ENCODE peak calls at places on chromosomes 6 and 20, in nine cellular contexts. I is Calu3; P is brain microvascular endothelial cell; H is CD4-positive, alpha-beta T cell; F is cardiac fibroblast; S is omental fat pad; Z is adrenal gland; X is body of pancreas; U is pancreas. O is an unnamed sample.

GRCh38 chr20:38932457-38933120 is 6.4 kb downstream of the FAM83D start:
- DNase-seq in I (no peak), P (peak), H (no peak), F (peak), S (no peak), Z (no peak), X (no peak), U (no peak), O (no peak)

GRCh38 chr6:29653452-29654038 is 3.3 kb upstream of the MOG start:
- DNase-seq in I (peak), P (peak), H (no peak), F (peak), S (no peak), Z (peak), X (peak), U (peak), O (peak)

GRCh38 chr6:83231146-83231545 is 38.0 kb downstream of the RWDD2A start:
- DNase-seq in I (no peak), P (peak), H (no peak), F (peak), S (no peak), Z (no peak), X (no peak), U (no peak), O (no peak)

GRCh38 chr6:90288404-90288803 is 8.2 kb downstream of the BACH2 start:
- DNase-seq in I (no peak), P (peak), H (no peak), F (no peak), S (no peak), Z (no peak), X (no peak), U (no peak), O (no peak)

GRCh38 chr6:144266091-144266649 is 19.0 kb upstream of the UTRN start:
- DNase-seq in I (peak), P (peak), H (no peak), F (peak), S (no peak), Z (peak), X (peak), U (peak), O (no peak)

GRCh38 chr6:87900160-87900698 is 147.4 kb upstream of the SPACA1 start:
- DNase-seq in I (no peak), P (no peak), H (no peak), F (no peak), S (no peak), Z (no peak), X (no peak), U (no peak), O (no peak)

GRCh38 chr6:33198159-33198852 is 2.2 kb downstream of the RXRB start:
- DNase-seq in I (no peak), P (no peak), H (no peak), F (no peak), S (no peak), Z (no peak), X (no peak), U (no peak), O (no peak)

GRCh38 chr6:17580518-17581048 is 19.5 kb upstream of the FAM8A1 start:
- DNase-seq in I (peak), P (peak), H (peak), F (peak), S (no peak), Z (peak), X (peak), U (peak), O (peak)

GRCh38 chr6:34791164-34791841 is 580 bp upstream of the BLTP3A start:
- DNase-seq in I (peak), P (no peak), H (peak), F (peak), S (no peak), Z (peak), X (peak), U (peak), O (no peak)

GRCh38 chr6:168188974-168189678 is 110.1 kb upstream of the FRMD1 start:
- DNase-seq in I (no peak), P (no peak), H (no peak), F (no peak), S (no peak), Z (peak), X (no peak), U (no peak), O (no peak)

GRCh38 chr6:74277749-74278148 is 581.7 kb downstream of the CD109 start:
- DNase-seq in I (peak), P (peak), H (no peak), F (peak), S (no peak), Z (no peak), X (no peak), U (no peak), O (no peak)

GRCh38 chr20:4029505-4030467 is 14.4 kb upstream of the RNF24 start:
- DNase-seq in I (no peak), P (no peak), H (no peak), F (no peak), S (no peak), Z (no peak), X (no peak), U (no peak), O (no peak)

GRCh38 chr6:95232477-95232876 is 344.9 kb upstream of the MANEA start:
- DNase-seq in I (no peak), P (no peak), H (no peak), F (peak), S (no peak), Z (no peak), X (no peak), U (no peak), O (no peak)

GRCh38 chr6:21479140-21479539 is 114.4 kb upstream of the SOX4 start:
- DNase-seq in I (no peak), P (peak), H (no peak), F (peak), S (no peak), Z (peak), X (peak), U (peak), O (no peak)

GRCh38 chr6:88183503-88183902 is 17.4 kb upstream of the CNR1 start:
- DNase-seq in I (no peak), P (no peak), H (no peak), F (no peak), S (no peak), Z (no peak), X (no peak), U (no peak), O (no peak)

DNA sequence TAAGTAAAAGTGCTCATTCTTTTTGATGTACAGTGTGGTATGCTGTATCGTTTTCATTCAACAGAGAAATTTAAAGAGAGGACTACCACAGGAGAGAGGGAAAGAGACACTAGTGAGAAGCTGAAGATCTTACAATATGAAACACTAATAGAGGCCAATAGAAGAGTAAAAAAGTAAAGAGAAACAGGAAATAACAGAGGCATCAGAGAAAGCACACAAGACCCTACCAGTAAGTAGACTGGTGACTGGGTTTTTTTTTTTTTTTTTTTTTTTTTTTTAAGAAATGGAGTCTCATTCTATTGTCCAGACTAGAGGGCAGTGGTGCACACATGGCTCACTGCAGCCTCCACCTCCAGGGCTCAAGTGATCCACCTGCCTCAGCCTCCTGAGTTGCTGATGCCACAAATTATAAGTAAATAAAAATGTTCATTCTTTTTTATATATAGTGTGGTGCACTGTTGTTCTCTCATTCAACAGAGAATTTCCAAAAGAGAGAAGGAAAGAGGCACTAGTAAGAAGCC is 18.8 kb downstream of the ELOVL4 start:
- DNase-seq in I (no peak), P (no peak), H (no peak), F (no peak), S (no peak), Z (no peak), X (no peak), U (no peak), O (no peak)
- TF ChIP-seq CTCF in I (no peak), P (no peak), H (no peak), F (no peak), S (no peak), Z (no peak), X (no peak), U (no peak), O (no peak)

DNA sequence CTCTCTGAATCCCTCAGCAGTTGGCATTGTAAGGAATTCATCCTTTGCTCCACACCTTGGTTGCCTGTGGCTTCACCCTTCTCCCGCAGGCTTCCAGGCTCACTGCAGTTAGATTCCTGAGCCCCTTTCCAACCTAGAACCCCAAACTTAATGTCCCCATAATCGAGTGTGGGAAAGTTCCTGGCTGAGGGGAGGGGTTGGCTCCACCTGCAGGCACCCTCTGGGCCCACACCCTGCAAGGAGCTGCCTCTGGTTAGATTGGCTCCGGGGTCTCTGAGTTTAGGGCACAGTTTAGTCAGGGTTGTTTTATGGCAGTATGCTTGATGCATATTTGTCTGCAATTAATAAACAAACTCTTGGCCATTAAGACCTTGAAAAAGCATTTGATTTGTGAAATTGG is 63.4 kb downstream of the MTHFD1L start:
- DNase-seq in I (no peak), P (no peak), H (no peak), F (no peak), S (no peak), Z (no peak), X (no peak), U (no peak), O (no peak)
- TF ChIP-seq CTCF in I (no peak), P (peak), H (no peak), F (peak), S (no peak), Z (peak), X (no peak), U (no peak), O (peak)

GRCh38 chr6:22732186-22732970 is 163.0 kb downstream of the HDGFL1 start:
- DNase-seq in I (no peak), P (peak), H (no peak), F (no peak), S (no peak), Z (no peak), X (no peak), U (no peak), O (no peak)
- TF ChIP-seq CTCF in I (no peak), P (no peak), H (no peak), F (no peak), S (no peak), Z (no peak), X (no peak), U (no peak), O (no peak)

GRCh38 chr20:46021361-46022359 is 7.4 kb upstream of the SLC12A5 start:
- DNase-seq in I (peak), P (no peak), H (peak), F (no peak), S (no peak), Z (peak), X (peak), U (peak), O (peak)

GRCh38 chr20:46025376-46025783 is 3.6 kb upstream of the SLC12A5 start:
- DNase-seq in I (no peak), P (no peak), H (no peak), F (no peak), S (no peak), Z (no peak), X (no peak), U (no peak), O (no peak)

GRCh38 chr20:46023999-46024398 is 5.0 kb upstream of the SLC12A5 start:
- DNase-seq in I (no peak), P (no peak), H (no peak), F (no peak), S (no peak), Z (no peak), X (no peak), U (no peak), O (no peak)

GRCh38 chr20:46022411-46023147 is 6.4 kb upstream of the SLC12A5 start:
- DNase-seq in I (peak), P (no peak), H (peak), F (peak), S (no peak), Z (peak), X (peak), U (peak), O (peak)

DNA sequence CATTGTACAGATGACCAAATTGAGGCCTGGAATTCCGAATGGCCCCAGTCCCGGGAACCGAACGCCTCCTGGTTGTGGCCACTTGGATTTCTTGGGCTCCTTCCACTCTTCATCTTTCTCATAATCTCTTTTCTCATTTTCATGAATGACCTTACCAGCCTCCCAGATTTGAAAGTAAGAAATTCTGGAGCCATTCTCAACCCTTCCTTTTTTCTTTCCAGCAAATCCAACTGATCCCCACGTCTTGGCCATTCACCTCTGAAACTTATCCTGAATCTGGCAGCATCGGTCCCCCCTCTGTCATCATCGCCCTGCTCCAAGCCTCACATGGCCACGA is 5.9 kb upstream of the SLC12A5 start:
- DNase-seq in I (no peak), P (no peak), H (no peak), F (no peak), S (no peak), Z (no peak), X (no peak), U (no peak), O (no peak)
- TF ChIP-seq CTCF in I (no peak), P (no peak), H (no peak), F (no peak), S (no peak), Z (no peak), X (peak), U (no peak), O (no peak)

DNA sequence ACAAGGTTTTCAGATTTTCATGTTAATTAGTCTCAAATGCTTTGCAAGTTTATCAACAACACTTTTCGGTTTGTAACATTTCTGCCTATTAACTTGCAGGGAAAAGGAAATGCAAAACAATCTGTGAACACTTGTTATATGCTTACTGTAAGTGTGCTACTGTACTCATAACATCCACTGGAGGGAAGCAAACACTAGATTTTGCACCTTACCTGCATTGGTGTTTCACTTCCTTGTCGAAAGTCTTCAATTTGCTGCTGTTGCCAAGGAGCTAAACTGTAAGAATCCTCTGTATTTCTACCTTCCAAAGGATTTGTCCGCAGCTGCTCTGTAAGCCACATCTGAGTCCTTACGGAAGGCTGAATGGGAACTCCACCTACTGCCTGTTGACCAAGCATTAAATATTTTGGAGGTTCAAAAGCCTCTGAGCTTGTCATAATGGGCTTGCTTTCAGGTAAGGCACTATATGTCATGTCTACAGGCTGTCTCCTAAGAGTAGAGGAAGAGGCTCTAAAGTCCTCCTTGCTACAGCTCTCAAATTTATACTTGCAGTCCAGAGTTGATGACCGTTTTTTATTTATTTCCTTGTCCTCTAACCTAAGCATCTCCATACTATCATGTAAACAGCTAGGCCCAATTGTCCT is 17.3 kb downstream of the PLN start:
- DNase-seq in I (peak), P (no peak), H (no peak), F (no peak), S (no peak), Z (no peak), X (no peak), U (no peak), O (no peak)
- TF ChIP-seq CTCF in I (peak), P (peak), H (peak), F (peak), S (no peak), Z (peak), X (peak), U (peak), O (peak)

GRCh38 chr20:49572857-49573256 is 4.9 kb upstream of the PTGIS start:
- DNase-seq in I (no peak), P (no peak), H (no peak), F (no peak), S (no peak), Z (no peak), X (no peak), U (no peak), O (no peak)

GRCh38 chr20:49578436-49578835 is 10.5 kb upstream of the PTGIS start:
- DNase-seq in I (no peak), P (no peak), H (no peak), F (no peak), S (peak), Z (no peak), X (no peak), U (no peak), O (no peak)

GRCh38 chr20:49579195-49579594 is 11.3 kb upstream of the PTGIS start:
- DNase-seq in I (no peak), P (no peak), H (no peak), F (no peak), S (no peak), Z (no peak), X (no peak), U (no peak), O (no peak)

GRCh38 chr20:49573900-49574416 is 6.0 kb upstream of the PTGIS start:
- DNase-seq in I (no peak), P (peak), H (no peak), F (peak), S (no peak), Z (no peak), X (no peak), U (no peak), O (no peak)

DNA sequence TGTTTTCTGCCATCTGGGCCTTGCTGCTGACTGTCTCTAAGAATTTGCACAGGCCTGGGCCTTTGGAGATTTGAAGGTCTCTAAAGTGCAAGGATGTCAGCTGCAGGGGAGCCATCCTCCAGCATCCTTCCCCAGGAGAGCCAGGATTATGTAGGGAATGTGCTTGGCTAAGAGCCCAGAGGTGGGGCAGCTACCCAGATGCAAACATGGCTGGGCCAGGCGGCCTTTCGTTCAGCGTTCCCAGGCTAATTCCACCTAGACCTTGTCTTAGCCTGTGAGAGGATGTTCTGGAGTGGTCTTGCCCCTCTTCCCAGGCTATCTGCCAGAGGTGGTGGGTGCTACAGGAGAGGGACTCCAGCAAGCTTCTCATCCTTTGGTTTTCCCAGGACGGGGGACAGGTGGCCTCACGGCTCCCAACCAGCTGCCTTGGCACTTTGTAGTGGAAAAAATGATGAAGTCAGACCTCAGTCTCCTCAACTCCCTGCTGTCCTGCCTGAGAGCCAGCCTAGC is 7.7 kb upstream of the PTGIS start:
- DNase-seq in I (no peak), P (no peak), H (no peak), F (no peak), S (peak), Z (no peak), X (no peak), U (no peak), O (no peak)
- TF ChIP-seq CTCF in I (no peak), P (no peak), H (no peak), F (no peak), S (no peak), Z (no peak), X (no peak), U (no peak), O (no peak)

GRCh38 chr20:10802201-10802600 is 128.4 kb upstream of the JAG1 start:
- DNase-seq in I (no peak), P (peak), H (no peak), F (no peak), S (no peak), Z (no peak), X (no peak), U (no peak), O (no peak)

GRCh38 chr20:10806539-10806938 is 132.7 kb upstream of the JAG1 start:
- DNase-seq in I (no peak), P (no peak), H (no peak), F (peak), S (no peak), Z (peak), X (no peak), U (no peak), O (no peak)

GRCh38 chr20:10805764-10806163 is 132.0 kb upstream of the JAG1 start:
- DNase-seq in I (no peak), P (no peak), H (no peak), F (no peak), S (no peak), Z (no peak), X (no peak), U (no peak), O (no peak)

GRCh38 chr20:10812738-10813327 is 139.0 kb upstream of the JAG1 start:
- DNase-seq in I (no peak), P (no peak), H (no peak), F (no peak), S (no peak), Z (no peak), X (no peak), U (no peak), O (no peak)

GRCh38 chr20:10807013-10807412 is 133.2 kb upstream of the JAG1 start:
- DNase-seq in I (no peak), P (no peak), H (no peak), F (no peak), S (no peak), Z (no peak), X (no peak), U (no peak), O (no peak)
- TF ChIP-seq CTCF in I (no peak), P (no peak), H (no peak), F (no peak), S (no peak), Z (no peak), X (no peak), U (no peak), O (no peak)

DNA sequence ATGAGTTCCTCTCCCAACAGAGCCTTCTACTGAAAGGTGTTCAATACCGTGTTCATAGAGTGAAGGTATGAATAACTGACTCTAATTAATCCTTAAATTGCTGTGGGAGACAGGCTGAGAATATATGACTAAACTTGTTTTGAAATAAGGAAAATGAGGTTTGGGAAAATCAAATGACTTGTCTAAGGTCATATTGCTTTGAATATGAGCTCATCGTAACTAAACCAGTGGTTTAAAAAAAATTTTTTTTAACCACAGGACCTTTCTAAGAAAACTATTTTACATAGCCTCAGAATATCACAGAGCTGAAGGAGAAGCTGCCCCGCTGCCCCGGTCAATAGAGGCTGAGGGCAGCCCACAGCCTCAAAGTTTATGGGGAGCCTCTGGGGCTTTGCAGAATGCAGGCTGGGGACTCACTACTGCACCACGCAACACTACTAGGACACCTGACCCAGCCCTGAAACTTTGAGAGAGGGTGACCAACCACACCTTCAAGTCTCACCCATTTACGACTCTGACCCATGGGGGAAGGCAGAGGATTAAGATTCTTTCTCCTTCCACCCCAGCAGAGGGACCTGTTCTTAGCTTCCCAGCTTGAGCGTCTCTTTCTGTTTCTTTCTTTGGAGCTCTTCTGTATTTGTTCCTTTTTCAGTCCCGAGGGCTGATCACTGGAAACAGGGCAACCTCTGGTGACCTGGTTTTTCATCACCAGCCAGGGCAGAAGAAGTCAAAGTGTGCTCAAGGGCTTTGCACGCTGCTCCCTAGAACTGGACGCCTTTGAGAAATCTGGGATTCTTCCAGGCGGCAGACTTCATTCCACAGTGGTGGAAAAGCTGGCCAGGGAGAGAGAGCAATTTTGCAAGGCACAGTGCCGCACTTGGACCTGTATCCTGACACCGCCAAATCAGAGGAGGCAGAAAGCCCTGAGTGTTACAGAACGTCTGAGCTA is 220.2 kb downstream of the ATXN1 start:
- DNase-seq in I (no peak), P (no peak), H (no peak), F (peak), S (no peak), Z (no peak), X (no peak), U (no peak), O (no peak)
- TF ChIP-seq CTCF in I (no peak), P (peak), H (no peak), F (no peak), S (no peak), Z (peak), X (no peak), U (no peak), O (no peak)